ENCODE peak calls at places on chromosome 5, in six cellular contexts. X is lower leg skin, L is gastrocnemius medialis, M is kidney epithelial cell, Z is epithelial cell of proximal tubule, D is AG10803. O is an unnamed sample.

GRCh38 chr5:102681403-102681983 is 73.6 kb upstream of the PAM start:
- DNase-seq in L (peak; percentile 44), X (no peak), M (peak; percentile 14), D (peak; percentile 72), Z (no peak), O (no peak)

GRCh38 chr5:149301744-149302380 is 30.2 kb downstream of the AFAP1L1 start:
- DNase-seq in M (no peak), X (no peak), Z (no peak), L (no peak), D (peak; percentile 70), O (peak; percentile 59)

GRCh38 chr5:108730617-108731340 is 16.9 kb upstream of the FER start:
- DNase-seq in L (no peak), D (no peak), Z (no peak), M (no peak), X (no peak), O (no peak)

GRCh38 chr5:78113689-78114088 is 180.8 kb downstream of the AP3B1 start:
- DNase-seq in Z (no peak), X (no peak), L (no peak), D (no peak), M (no peak), O (no peak)

GRCh38 chr5:56941981-56942380 is 9.9 kb downstream of the MIER3 start:
- DNase-seq in L (no peak), X (no peak), Z (no peak), M (no peak), D (peak; percentile 77), O (peak; percentile 38)

GRCh38 chr5:38157024-38157423 is 101.3 kb upstream of the EGFLAM start:
- DNase-seq in L (no peak), M (no peak), D (no peak), Z (no peak), X (no peak), O (no peak)

GRCh38 chr5:10123254-10123989 is 126.3 kb downstream of the ATPSCKMT start:
- DNase-seq in L (no peak), D (no peak), Z (no peak), M (no peak), X (no peak), O (no peak)

GRCh38 chr5:105817906-105818305 is 1852.8 kb downstream of the EFNA5 start:
- DNase-seq in L (no peak), D (peak; percentile 5), M (no peak), X (no peak), Z (no peak), O (no peak)

GRCh38 chr5:134003957-134004625 is 684 bp downstream of the VDAC1 start:
- DNase-seq in D (peak; percentile 45), M (no peak), X (peak; percentile 91), L (peak; percentile 49), Z (no peak), O (no peak)

GRCh38 chr5:180007582-180007981 is 64.0 kb downstream of the RNF130 start:
- DNase-seq in M (no peak), L (no peak), D (no peak), X (no peak), Z (no peak), O (no peak)

GRCh38 chr5:59829389-59829788 is 64.1 kb downstream of the PDE4D start:
- DNase-seq in D (peak; percentile 85), Z (no peak), X (no peak), L (no peak), M (peak; percentile 26), O (peak; percentile 67)

GRCh38 chr5:71695069-71695468 is 24.0 kb upstream of the CARTPT start:
- DNase-seq in M (no peak), Z (no peak), D (no peak), L (no peak), X (no peak), O (no peak)

GRCh38 chr5:66840527-66841013 is 244.4 kb downstream of the MAST4 start:
- DNase-seq in L (no peak), X (no peak), M (peak; percentile 45), D (peak; percentile 29), Z (no peak), O (no peak)

GRCh38 chr5:160083012-160083436 is 36.2 kb downstream of the PWWP2A start:
- DNase-seq in Z (no peak), M (no peak), X (no peak), D (peak; percentile 91), L (no peak), O (peak; percentile 53)

GRCh38 chr5:11177993-11178711 is 417.1 kb upstream of the DAP start:
- DNase-seq in Z (no peak), L (no peak), D (no peak), M (no peak), X (no peak), O (no peak)

GRCh38 chr5:26295541-26295940 is 742.8 kb downstream of the CDH9 start:
- DNase-seq in D (no peak), M (no peak), Z (no peak), X (no peak), L (no peak), O (no peak)

GRCh38 chr5:138282918-138283742 is 8.7 kb upstream of the GFRA3 start:
- DNase-seq in M (peak; percentile 18), L (no peak), D (peak; percentile 58), Z (peak; percentile 12), X (no peak), O (no peak)

GRCh38 chr5:134846641-134846960 is 833 bp downstream of the C5orf24 start:
- DNase-seq in D (no peak), M (no peak), X (no peak), Z (no peak), L (no peak), O (no peak)

GRCh38 chr5:171647900-171648253 is 137.7 kb upstream of the SMIM23 start:
- DNase-seq in Z (no peak), D (no peak), M (no peak), L (no peak), X (no peak), O (no peak)

GRCh38 chr5:149851211-149851610 is 93.4 kb downstream of the PDE6A start:
- DNase-seq in M (no peak), X (no peak), L (no peak), Z (no peak), D (no peak), O (no peak)

GRCh38 chr5:13859285-13859684 is 85.2 kb downstream of the DNAH5 start:
- DNase-seq in M (no peak), X (no peak), Z (no peak), L (no peak), D (peak; percentile 1), O (no peak)

GRCh38 chr5:14068136-14068535 is 75.0 kb upstream of the TRIO start:
- DNase-seq in X (no peak), Z (no peak), M (no peak), D (peak; percentile 78), L (no peak), O (no peak)

GRCh38 chr5:179311091-179311470 is 34.2 kb downstream of the ADAMTS2 start:
- DNase-seq in X (peak; percentile 74), L (no peak), D (peak; percentile 43), M (no peak), Z (no peak), O (no peak)

GRCh38 chr5:41995193-41995592 is 70.1 kb downstream of the FBXO4 start:
- DNase-seq in L (no peak), X (no peak), D (no peak), M (no peak), Z (no peak), O (no peak)

GRCh38 chr5:159343295-159344094 is 13.2 kb upstream of the IL12B start:
- DNase-seq in L (no peak), X (no peak), M (no peak), Z (no peak), D (no peak), O (no peak)

GRCh38 chr5:146894763-146895521 is 16.4 kb upstream of the PPP2R2B start:
- DNase-seq in D (no peak), Z (no peak), X (no peak), M (no peak), L (no peak), O (peak; percentile 7)

DNA sequence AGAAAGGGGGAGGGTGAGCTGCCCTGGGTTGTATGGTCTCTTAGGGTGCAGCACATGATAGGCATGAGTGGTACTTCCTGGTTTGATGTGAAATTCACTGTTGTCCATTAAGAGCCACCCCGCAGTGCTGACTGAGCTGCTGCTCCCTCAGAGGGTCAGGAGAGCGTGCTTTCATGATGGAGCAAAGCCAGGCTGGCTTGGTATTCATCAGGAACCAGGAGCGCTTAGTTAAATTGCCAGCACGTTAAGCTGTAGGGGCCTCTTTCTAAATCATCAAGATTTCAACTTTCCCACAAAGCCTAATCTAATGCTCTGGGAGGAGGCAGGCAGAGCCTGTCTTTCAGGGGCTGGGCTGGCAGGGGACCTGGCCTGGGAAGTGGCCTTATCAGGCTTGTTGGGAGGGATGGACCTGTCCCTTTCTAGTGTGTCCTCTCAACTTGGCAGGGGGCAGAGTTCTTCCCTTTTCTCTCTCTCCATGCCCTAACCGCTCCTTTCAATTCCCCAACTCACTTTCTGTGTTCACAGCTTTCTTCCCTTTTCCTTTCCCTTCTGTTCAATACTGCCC is 7.9 kb downstream of the CYSTM1 start:
- DNase-seq in D (peak; percentile 77), Z (no peak), M (no peak), L (peak; percentile 37), X (no peak), O (no peak)
- H3K4me3 ChIP-seq in D (no peak overlapping the region), Z (no peak overlapping the region), M (no peak overlapping the region), L (no peak overlapping the region), X (no peak overlapping the region), O (no peak overlapping the region)

GRCh38 chr5:83866191-83866590 is 145.5 kb upstream of the HAPLN1 start:
- DNase-seq in D (peak; percentile 8), M (no peak), L (no peak), X (no peak), Z (no peak), O (no peak)
- H3K4me3 ChIP-seq in D (no peak overlapping the region), M (no peak overlapping the region), L (no peak overlapping the region), X (no peak overlapping the region), Z (no peak overlapping the region), O (no peak overlapping the region)

DNA sequence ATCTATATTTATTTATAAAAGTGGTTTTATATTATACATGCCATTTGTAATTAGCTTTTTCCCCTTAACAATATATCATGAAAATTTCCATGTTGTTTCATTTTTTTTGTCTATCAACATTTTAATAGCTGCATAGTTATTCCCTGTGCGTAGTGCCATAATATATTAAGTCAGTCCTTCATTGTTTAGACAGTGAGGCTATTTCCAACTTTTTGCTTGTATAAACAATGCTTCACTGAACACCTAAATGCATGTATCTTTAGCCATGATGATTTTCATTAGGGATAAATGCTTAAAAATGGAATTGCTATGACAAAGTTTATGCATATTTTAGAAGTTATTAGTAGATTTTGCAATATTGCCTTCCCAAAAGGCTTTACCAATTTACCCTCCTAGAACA is 80.7 kb upstream of the STC2 start:
- DNase-seq in X (no peak), L (no peak), Z (no peak), M (no peak), D (no peak), O (no peak)
- H3K4me3 ChIP-seq in X (no peak overlapping the region), L (no peak overlapping the region), Z (no peak overlapping the region), M (no peak overlapping the region), D (no peak overlapping the region), O (no peak overlapping the region)

GRCh38 chr5:89396262-89396975 is 513.4 kb upstream of the MEF2C start:
- DNase-seq in X (no peak), D (peak; percentile 37), L (no peak), M (no peak), Z (no peak), O (no peak)
- H3K4me3 ChIP-seq in X (no peak overlapping the region), D (no peak overlapping the region), L (no peak overlapping the region), M (no peak overlapping the region), Z (no peak overlapping the region), O (no peak overlapping the region)

O was measured in AG04449.